ENCODE peak calls at places on chromosomes 11 and 22, in nine cellular contexts. Q is fibroblast of lung, O is GM06990, R is tibial nerve, B is fibroblast of mammary gland, K is heart right ventricle, C is epithelial cell of proximal tubule, M is AG04450, S is GM23338. P is an unnamed sample.

GRCh38 chr22:36344106-36344827 is 43.5 kb downstream of the MYH9 start:
- DNase-seq in Q (no peak), O (no peak), R (no peak), B (no peak), K (no peak), C (no peak), M (no peak), S (no peak), P (no peak)

GRCh38 chr11:17573526-17573925 is 26.5 kb downstream of the OTOG start:
- DNase-seq in Q (no peak), O (no peak), R (no peak), B (no peak), K (no peak), C (no peak), M (no peak), S (no peak), P (no peak)

GRCh38 chr11:125418396-125418795 is 77.7 kb downstream of the FEZ1 start:
- DNase-seq in Q (no peak), O (no peak), R (no peak), B (no peak), K (no peak), C (no peak), M (no peak), S (peak), P (no peak)

GRCh38 chr11:2521681-2522630 is 77.1 kb downstream of the KCNQ1 start:
- DNase-seq in Q (no peak), O (no peak), R (peak), B (no peak), K (no peak), C (no peak), M (no peak), S (no peak), P (no peak)

GRCh38 chr11:17528906-17529813 is 15.1 kb downstream of the USH1C start:
- DNase-seq in Q (no peak), O (no peak), R (no peak), B (no peak), K (peak), C (no peak), M (no peak), S (no peak), P (no peak)

GRCh38 chr11:823441-824291 is 4.1 kb upstream of the CRACR2B start:
- DNase-seq in Q (no peak), O (no peak), R (no peak), B (no peak), K (no peak), C (no peak), M (no peak), S (no peak), P (no peak)

GRCh38 chr11:35953081-35953480 is 9.2 kb downstream of the LDLRAD3 start:
- DNase-seq in Q (peak), O (no peak), R (no peak), B (no peak), K (no peak), C (no peak), M (no peak), S (no peak), P (no peak)

GRCh38 chr11:17558916-17559315 is 11.9 kb downstream of the OTOG start:
- DNase-seq in Q (no peak), O (no peak), R (no peak), B (no peak), K (no peak), C (no peak), M (no peak), S (no peak), P (no peak)

GRCh38 chr11:95791385-95792033 is 1.2 kb downstream of the CEP57 start:
- DNase-seq in Q (no peak), O (no peak), R (no peak), B (no peak), K (no peak), C (no peak), M (no peak), S (no peak), P (no peak)

GRCh38 chr22:21087119-21087518 is 41.4 kb downstream of the LRRC74B start:
- DNase-seq in Q (no peak), O (no peak), R (no peak), B (no peak), K (no peak), C (no peak), M (no peak), S (no peak), P (no peak)

GRCh38 chr22:33841281-33842005 is 78.8 kb downstream of the LARGE1 start:
- DNase-seq in Q (no peak), O (no peak), R (no peak), B (no peak), K (no peak), C (no peak), M (no peak), S (no peak), P (no peak)

GRCh38 chr11:3807856-3808845 is at the start of gene PGAP2:
- DNase-seq in Q (peak), O (peak), R (peak), B (peak), K (peak), C (no peak), M (no peak), S (peak), P (no peak)

GRCh38 chr11:61111786-61112517 is 9.7 kb downstream of the CD5 start:
- DNase-seq in Q (no peak), O (no peak), R (no peak), B (no peak), K (no peak), C (no peak), M (no peak), S (no peak), P (no peak)

GRCh38 chr11:68128682-68129327 is 7.6 kb upstream of the CHKA start:
- DNase-seq in Q (peak), O (no peak), R (no peak), B (peak), K (peak), C (no peak), M (peak), S (peak), P (peak)

GRCh38 chr11:86484164-86484794 is 109.6 kb downstream of the CCDC81 start:
- DNase-seq in Q (peak), O (no peak), R (no peak), B (peak), K (peak), C (peak), M (peak), S (no peak), P (no peak)

GRCh38 chr11:82682003-82682751 is 51.5 kb downstream of the FAM181B start:
- DNase-seq in Q (peak), O (peak), R (no peak), B (peak), K (peak), C (peak), M (peak), S (peak), P (no peak)

GRCh38 chr22:43376765-43377485 is 33.8 kb upstream of the SCUBE1 start:
- DNase-seq in Q (peak), O (peak), R (no peak), B (no peak), K (no peak), C (no peak), M (no peak), S (no peak), P (no peak)

GRCh38 chr22:50303848-50304527 is 3.5 kb downstream of the PLXNB2 start:
- DNase-seq in Q (no peak), O (no peak), R (no peak), B (peak), K (peak), C (no peak), M (no peak), S (peak), P (no peak)

GRCh38 chr11:78037056-78037455 is 14.0 kb upstream of the KCTD14 start:
- DNase-seq in Q (no peak), O (no peak), R (no peak), B (no peak), K (no peak), C (no peak), M (no peak), S (no peak), P (no peak)

GRCh38 chr11:28666632-28667031 is 558.4 kb downstream of the METTL15 start:
- DNase-seq in Q (no peak), O (no peak), R (no peak), B (peak), K (no peak), C (no peak), M (no peak), S (no peak), P (no peak)

GRCh38 chr11:7559404-7560283 is 45.8 kb downstream of the PPFIBP2 start:
- DNase-seq in Q (no peak), O (no peak), R (no peak), B (no peak), K (no peak), C (no peak), M (no peak), S (no peak), P (no peak)

GRCh38 chr22:42283288-42284229 is 13.1 kb upstream of the TCF20 start:
- DNase-seq in Q (peak), O (no peak), R (no peak), B (no peak), K (no peak), C (no peak), M (no peak), S (no peak), P (no peak)

GRCh38 chr11:1226981-1227550 is 4.2 kb downstream of the MUC5B start:
- DNase-seq in Q (no peak), O (no peak), R (no peak), B (no peak), K (no peak), C (no peak), M (no peak), S (peak), P (no peak)

GRCh38 chr11:61267437-61267841 is 26.5 kb downstream of the PGA5 start:
- DNase-seq in Q (no peak), O (no peak), R (no peak), B (no peak), K (no peak), C (no peak), M (no peak), S (no peak), P (no peak)

GRCh38 chr11:122140535-122140934 is 24.5 kb upstream of the BLID start:
- DNase-seq in Q (peak), O (no peak), R (no peak), B (peak), K (no peak), C (peak), M (peak), S (no peak), P (peak)

GRCh38 chr11:25119416-25119815 is 622.6 kb downstream of the LUZP2 start:
- DNase-seq in Q (no peak), O (no peak), R (no peak), B (no peak), K (no peak), C (no peak), M (no peak), S (no peak), P (no peak)

GRCh38 chr11:131787119-131787518 is 416.7 kb downstream of the NTM start:
- DNase-seq in Q (no peak), O (no peak), R (no peak), B (no peak), K (no peak), C (no peak), M (no peak), S (no peak), P (no peak)

DNA sequence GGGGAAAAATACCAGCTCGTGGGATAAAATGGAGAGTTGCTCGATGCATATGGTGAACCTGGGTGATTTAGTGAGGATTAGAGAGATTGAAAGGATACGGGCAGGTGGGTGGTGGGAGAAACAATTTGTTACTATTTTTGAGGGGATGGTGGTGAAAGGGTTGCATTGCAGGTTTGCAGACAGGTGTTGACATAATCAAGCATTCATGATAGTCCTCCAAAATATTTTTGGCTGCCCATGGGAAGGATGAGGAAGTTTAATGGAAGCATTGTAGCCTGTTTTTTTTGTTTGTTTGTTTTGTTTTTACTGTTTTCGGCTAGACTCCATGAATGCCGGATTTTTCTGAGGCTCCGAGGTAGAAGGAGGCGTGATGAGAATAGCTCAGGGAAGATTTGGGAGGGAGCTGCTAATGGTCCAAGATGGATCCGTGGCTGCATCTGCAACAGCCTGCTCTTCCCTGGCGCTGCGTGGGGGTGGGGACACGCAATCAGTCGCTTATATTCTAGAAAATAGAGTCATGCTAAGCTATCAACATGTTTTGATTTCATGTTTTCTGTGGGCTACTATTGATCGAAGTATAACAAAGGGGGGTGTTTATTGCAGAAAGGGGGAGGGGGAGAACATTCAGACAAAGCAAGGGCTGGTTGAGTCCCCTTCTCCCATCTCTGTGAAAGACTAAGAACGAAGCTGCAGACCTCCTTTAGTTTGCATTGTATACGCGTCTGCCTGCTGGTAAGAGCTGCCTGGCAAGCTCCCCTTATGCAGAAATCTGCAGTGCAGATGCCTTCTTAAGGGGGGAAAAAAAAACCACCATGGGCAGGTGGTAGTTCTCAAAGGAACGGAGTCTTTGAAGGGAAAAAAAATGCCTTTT is 980 bp downstream of the RTN3 start:
- DNase-seq in Q (no peak), O (no peak), R (no peak), B (peak), K (peak), C (no peak), M (no peak), S (peak), P (no peak)
- H3K4me3 ChIP-seq in Q (peak), O (peak), R (peak), B (peak), K (peak), C (peak), M (peak), S (peak), P (peak)

DNA sequence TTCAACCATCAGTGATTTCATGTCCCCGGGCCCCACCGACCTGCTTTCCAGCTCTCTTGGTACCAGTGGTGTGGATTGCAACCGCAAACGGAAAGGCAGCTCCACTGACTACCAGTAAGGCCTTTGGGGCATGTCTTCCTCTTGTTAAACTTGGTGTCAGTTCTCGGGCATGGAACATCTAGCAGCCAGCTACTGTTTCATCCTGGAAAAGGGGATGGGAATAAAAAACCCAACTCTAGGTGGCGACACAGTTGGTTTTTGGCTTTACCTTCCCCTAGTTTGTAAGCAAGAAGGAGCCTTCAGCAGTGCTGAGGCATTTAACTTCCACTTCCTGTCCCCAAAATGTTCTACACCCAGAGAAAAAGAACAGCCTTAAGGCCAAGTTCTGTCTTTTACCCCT is 76.7 kb downstream of the BMAL1 start:
- DNase-seq in Q (no peak), O (no peak), R (no peak), B (peak), K (no peak), C (no peak), M (no peak), S (peak), P (no peak)
- TF ChIP-seq CTCF in Q (no peak), O (peak), R (no peak), B (peak), K (no peak), C (peak), M (peak), S (peak), P (peak)

GRCh38 chr11:11952036-11952435 is 56.4 kb downstream of the DKK3 start:
- DNase-seq in Q (no peak), O (no peak), R (no peak), B (no peak), K (no peak), C (no peak), M (no peak), S (no peak), P (no peak)
- H3K4me3 ChIP-seq in Q (no peak), O (no peak), R (no peak), B (no peak), K (no peak), C (no peak), M (no peak), S (no peak), P (no peak)

GRCh38 chr11:87976009-87976408 is 199.2 kb downstream of the RAB38 start:
- DNase-seq in Q (no peak), O (no peak), R (no peak), B (no peak), K (no peak), C (no peak), M (no peak), S (no peak), P (no peak)
- TF ChIP-seq CTCF in Q (no peak), O (no peak), R (no peak), B (no peak), K (no peak), C (no peak), M (no peak), S (no peak), P (no peak)

GRCh38 chr22:46666577-46667244 is 46.5 kb downstream of the GRAMD4 start:
- DNase-seq in Q (no peak), O (no peak), R (no peak), B (no peak), K (no peak), C (no peak), M (no peak), S (no peak), P (no peak)

GRCh38 chr22:46667245-46667623 is 47.0 kb downstream of the GRAMD4 start:
- DNase-seq in Q (no peak), O (no peak), R (no peak), B (no peak), K (no peak), C (no peak), M (no peak), S (no peak), P (no peak)

GRCh38 chr22:46665151-46665695 is 45.0 kb downstream of the GRAMD4 start:
- DNase-seq in Q (no peak), O (no peak), R (no peak), B (no peak), K (no peak), C (no peak), M (no peak), S (no peak), P (no peak)

GRCh38 chr22:46664301-46664855 is 44.2 kb downstream of the GRAMD4 start:
- DNase-seq in Q (no peak), O (no peak), R (no peak), B (no peak), K (no peak), C (no peak), M (no peak), S (no peak), P (no peak)

GRCh38 chr22:46665751-46666280 is 45.6 kb downstream of the GRAMD4 start:
- DNase-seq in Q (no peak), O (no peak), R (no peak), B (no peak), K (no peak), C (no peak), M (no peak), S (no peak), P (no peak)
- H3K4me3 ChIP-seq in Q (no peak), O (no peak), R (no peak), B (no peak), K (no peak), C (no peak), M (no peak), S (no peak), P (no peak)

P was measured in retinal pigment epithelial cell.